ENCODE peak calls at places on chromosomes 16 and 17, in ten cellular contexts. One of them, this sample, is unnamed.

GRCh38 chr16:85612801-85613608 is at the start of gene GSE1:
- DNase-seq in activated gamma-delta T cell treated with Interleukin-2 at 50 U/mL for 16 hours: peak; percentile 65
- DNase-seq in GM23338: peak; percentile 96
- DNase-seq in CD4-positive, CD25-positive, alpha-beta regulatory T cell: peak; percentile 42
- DNase-seq in smooth muscle cell of the brain vasculature: no peak
- DNase-seq in NAMALWA: peak; percentile 95
- DNase-seq in glomerular endothelial cell: no peak
- DNase-seq in T-helper 1 cell: peak; percentile 72
- DNase-seq in mesendoderm: peak; percentile 94
- DNase-seq in NCI-H1694: peak; percentile 72
- DNase-seq in this sample: peak; percentile 95

GRCh38 chr16:84885024-84885910 is 65.5 kb downstream of the CRISPLD2 start:
- DNase-seq in GM23338: peak; percentile 58
- DNase-seq in activated gamma-delta T cell treated with Interleukin-2 at 50 U/mL for 16 hours: no peak
- DNase-seq in CD4-positive, CD25-positive, alpha-beta regulatory T cell: no peak
- DNase-seq in mesendoderm: peak; percentile 68
- DNase-seq in T-helper 1 cell: no peak
- DNase-seq in glomerular endothelial cell: no peak
- DNase-seq in NCI-H1694: no peak
- DNase-seq in NAMALWA: no peak
- DNase-seq in smooth muscle cell of the brain vasculature: no peak
- DNase-seq in this sample: no peak

GRCh38 chr16:57689772-57690558 is 4.6 kb upstream of the DRC7 start:
- DNase-seq in CD4-positive, CD25-positive, alpha-beta regulatory T cell: no peak
- DNase-seq in activated gamma-delta T cell treated with Interleukin-2 at 50 U/mL for 16 hours: peak; percentile 48
- DNase-seq in NAMALWA: no peak
- DNase-seq in GM23338: peak; percentile 27
- DNase-seq in mesendoderm: peak; percentile 70
- DNase-seq in glomerular endothelial cell: no peak
- DNase-seq in T-helper 1 cell: peak; percentile 89
- DNase-seq in smooth muscle cell of the brain vasculature: no peak
- DNase-seq in NCI-H1694: no peak
- DNase-seq in this sample: peak; percentile 96

GRCh38 chr17:8345052-8345690 is 5.5 kb downstream of the ODF4 start:
- DNase-seq in NCI-H1694: no peak
- DNase-seq in smooth muscle cell of the brain vasculature: no peak
- DNase-seq in glomerular endothelial cell: no peak
- DNase-seq in NAMALWA: no peak
- DNase-seq in mesendoderm: no peak
- DNase-seq in GM23338: no peak
- DNase-seq in activated gamma-delta T cell treated with Interleukin-2 at 50 U/mL for 16 hours: no peak
- DNase-seq in T-helper 1 cell: no peak
- DNase-seq in CD4-positive, CD25-positive, alpha-beta regulatory T cell: no peak
- DNase-seq in this sample: peak; percentile 34

GRCh38 chr16:85554791-85555548 is 58.2 kb upstream of the GSE1 start:
- DNase-seq in smooth muscle cell of the brain vasculature: no peak
- DNase-seq in NAMALWA: peak; percentile 66
- DNase-seq in NCI-H1694: no peak
- DNase-seq in activated gamma-delta T cell treated with Interleukin-2 at 50 U/mL for 16 hours: peak; percentile 59
- DNase-seq in T-helper 1 cell: peak; percentile 61
- DNase-seq in glomerular endothelial cell: no peak
- DNase-seq in GM23338: peak; percentile 38
- DNase-seq in CD4-positive, CD25-positive, alpha-beta regulatory T cell: no peak
- DNase-seq in mesendoderm: peak; percentile 65
- DNase-seq in this sample: peak; percentile 90

GRCh38 chr17:40516581-40517285 is 15.3 kb upstream of the TNS4 start:
- DNase-seq in glomerular endothelial cell: no peak
- DNase-seq in NCI-H1694: no peak
- DNase-seq in mesendoderm: peak; percentile 97
- DNase-seq in activated gamma-delta T cell treated with Interleukin-2 at 50 U/mL for 16 hours: peak; percentile 73
- DNase-seq in T-helper 1 cell: peak; percentile 94
- DNase-seq in smooth muscle cell of the brain vasculature: no peak
- DNase-seq in CD4-positive, CD25-positive, alpha-beta regulatory T cell: peak; percentile 62
- DNase-seq in NAMALWA: peak; percentile 67
- DNase-seq in GM23338: no peak
- DNase-seq in this sample: peak; percentile 92

GRCh38 chr17:28985950-28986713 is 19.7 kb downstream of the SEZ6 start:
- DNase-seq in mesendoderm: peak; percentile 43
- DNase-seq in NAMALWA: no peak
- DNase-seq in NCI-H1694: peak; percentile 55
- DNase-seq in smooth muscle cell of the brain vasculature: no peak
- DNase-seq in CD4-positive, CD25-positive, alpha-beta regulatory T cell: no peak
- DNase-seq in T-helper 1 cell: no peak
- DNase-seq in glomerular endothelial cell: no peak
- DNase-seq in activated gamma-delta T cell treated with Interleukin-2 at 50 U/mL for 16 hours: no peak
- DNase-seq in GM23338: peak; percentile 86
- DNase-seq in this sample: no peak

GRCh38 chr17:61460796-61461585 is 8.8 kb downstream of the TBX4 start:
- DNase-seq in GM23338: no peak
- DNase-seq in NAMALWA: no peak
- DNase-seq in glomerular endothelial cell: no peak
- DNase-seq in NCI-H1694: no peak
- DNase-seq in activated gamma-delta T cell treated with Interleukin-2 at 50 U/mL for 16 hours: no peak
- DNase-seq in smooth muscle cell of the brain vasculature: no peak
- DNase-seq in T-helper 1 cell: no peak
- DNase-seq in mesendoderm: no peak
- DNase-seq in CD4-positive, CD25-positive, alpha-beta regulatory T cell: no peak
- DNase-seq in this sample: peak; percentile 12

GRCh38 chr17:32936894-32937500 is 9.0 kb downstream of the TMEM98 start:
- DNase-seq in CD4-positive, CD25-positive, alpha-beta regulatory T cell: peak; percentile 34
- DNase-seq in glomerular endothelial cell: peak; percentile 69
- DNase-seq in GM23338: peak; percentile 96
- DNase-seq in NAMALWA: peak; percentile 73
- DNase-seq in smooth muscle cell of the brain vasculature: peak; percentile 29
- DNase-seq in T-helper 1 cell: peak; percentile 44
- DNase-seq in activated gamma-delta T cell treated with Interleukin-2 at 50 U/mL for 16 hours: peak; percentile 56
- DNase-seq in mesendoderm: peak; percentile 91
- DNase-seq in NCI-H1694: peak; percentile 29
- DNase-seq in this sample: peak; percentile 78

GRCh38 chr17:1360975-1361374 is 39.0 kb downstream of the YWHAE start:
- DNase-seq in activated gamma-delta T cell treated with Interleukin-2 at 50 U/mL for 16 hours: no peak
- DNase-seq in NCI-H1694: no peak
- DNase-seq in GM23338: peak; percentile 15
- DNase-seq in CD4-positive, CD25-positive, alpha-beta regulatory T cell: no peak
- DNase-seq in glomerular endothelial cell: no peak
- DNase-seq in NAMALWA: no peak
- DNase-seq in mesendoderm: no peak
- DNase-seq in smooth muscle cell of the brain vasculature: no peak
- DNase-seq in T-helper 1 cell: no peak
- DNase-seq in this sample: no peak

GRCh38 chr16:50547340-50547865 is 793 bp upstream of the NKD1 start:
- DNase-seq in smooth muscle cell of the brain vasculature: no peak
- DNase-seq in T-helper 1 cell: peak; percentile 68
- DNase-seq in glomerular endothelial cell: no peak
- DNase-seq in activated gamma-delta T cell treated with Interleukin-2 at 50 U/mL for 16 hours: peak; percentile 93
- DNase-seq in mesendoderm: peak; percentile 89
- DNase-seq in GM23338: peak; percentile 61
- DNase-seq in NCI-H1694: no peak
- DNase-seq in NAMALWA: peak; percentile 67
- DNase-seq in CD4-positive, CD25-positive, alpha-beta regulatory T cell: peak; percentile 80
- DNase-seq in this sample: peak; percentile 2

GRCh38 chr17:44318077-44318892 is 6.3 kb downstream of the SLC25A39 start:
- DNase-seq in activated gamma-delta T cell treated with Interleukin-2 at 50 U/mL for 16 hours: no peak
- DNase-seq in mesendoderm: no peak
- DNase-seq in T-helper 1 cell: no peak
- DNase-seq in NCI-H1694: no peak
- DNase-seq in smooth muscle cell of the brain vasculature: no peak
- DNase-seq in NAMALWA: no peak
- DNase-seq in GM23338: no peak
- DNase-seq in glomerular endothelial cell: no peak
- DNase-seq in CD4-positive, CD25-positive, alpha-beta regulatory T cell: no peak
- DNase-seq in this sample: no peak

GRCh38 chr16:615122-615521 is 15.7 kb upstream of the WFIKKN1 start:
- DNase-seq in NAMALWA: no peak
- DNase-seq in activated gamma-delta T cell treated with Interleukin-2 at 50 U/mL for 16 hours: no peak
- DNase-seq in GM23338: no peak
- DNase-seq in NCI-H1694: no peak
- DNase-seq in mesendoderm: no peak
- DNase-seq in smooth muscle cell of the brain vasculature: no peak
- DNase-seq in CD4-positive, CD25-positive, alpha-beta regulatory T cell: no peak
- DNase-seq in glomerular endothelial cell: no peak
- DNase-seq in T-helper 1 cell: no peak
- DNase-seq in this sample: no peak

GRCh38 chr17:6560496-6560895 is 4.1 kb upstream of the PITPNM3 start:
- DNase-seq in activated gamma-delta T cell treated with Interleukin-2 at 50 U/mL for 16 hours: no peak
- DNase-seq in NCI-H1694: no peak
- DNase-seq in T-helper 1 cell: no peak
- DNase-seq in NAMALWA: no peak
- DNase-seq in GM23338: no peak
- DNase-seq in glomerular endothelial cell: no peak
- DNase-seq in mesendoderm: no peak
- DNase-seq in CD4-positive, CD25-positive, alpha-beta regulatory T cell: no peak
- DNase-seq in smooth muscle cell of the brain vasculature: no peak
- DNase-seq in this sample: no peak

GRCh38 chr16:16027728-16028310 is 78.4 kb downstream of the ABCC1 start:
- DNase-seq in T-helper 1 cell: no peak
- DNase-seq in mesendoderm: no peak
- DNase-seq in NCI-H1694: no peak
- DNase-seq in NAMALWA: no peak
- DNase-seq in GM23338: no peak
- DNase-seq in glomerular endothelial cell: no peak
- DNase-seq in activated gamma-delta T cell treated with Interleukin-2 at 50 U/mL for 16 hours: no peak
- DNase-seq in smooth muscle cell of the brain vasculature: no peak
- DNase-seq in CD4-positive, CD25-positive, alpha-beta regulatory T cell: no peak
- DNase-seq in this sample: no peak

GRCh38 chr17:8894673-8895578 is 27.5 kb upstream of the PIK3R6 start:
- DNase-seq in NCI-H1694: peak; percentile 71
- DNase-seq in GM23338: peak; percentile 79
- DNase-seq in CD4-positive, CD25-positive, alpha-beta regulatory T cell: no peak
- DNase-seq in T-helper 1 cell: peak; percentile 57
- DNase-seq in smooth muscle cell of the brain vasculature: peak; percentile 44
- DNase-seq in mesendoderm: peak; percentile 83
- DNase-seq in glomerular endothelial cell: peak; percentile 34
- DNase-seq in NAMALWA: peak; percentile 57
- DNase-seq in activated gamma-delta T cell treated with Interleukin-2 at 50 U/mL for 16 hours: peak; percentile 47
- DNase-seq in this sample: peak; percentile 92

GRCh38 chr17:43791589-43791988 is 11.4 kb downstream of the CFAP97D1 start:
- DNase-seq in CD4-positive, CD25-positive, alpha-beta regulatory T cell: no peak
- DNase-seq in mesendoderm: peak; percentile 90
- DNase-seq in NAMALWA: peak; percentile 23
- DNase-seq in NCI-H1694: peak; percentile 96
- DNase-seq in GM23338: peak; percentile 76
- DNase-seq in glomerular endothelial cell: no peak
- DNase-seq in T-helper 1 cell: no peak
- DNase-seq in activated gamma-delta T cell treated with Interleukin-2 at 50 U/mL for 16 hours: no peak
- DNase-seq in smooth muscle cell of the brain vasculature: no peak
- DNase-seq in this sample: peak; percentile 88